ENCODE peak calls at places on chromosomes 16 and 17, in six cellular contexts. One of them, this sample, is unnamed.

GRCh38 chr17:50258647-50259483 is 15.4 kb upstream of the TMEM92 start:
- DNase-seq in H1: no peak
- DNase-seq in HepG2: no peak
- DNase-seq in GM12878: no peak
- DNase-seq in K562: no peak
- DNase-seq in SK-N-SH: peak; percentile 85
- DNase-seq in this sample: no peak

GRCh38 chr17:28796062-28796461 is 46.5 kb downstream of the FAM222B start:
- DNase-seq in HepG2: no peak
- DNase-seq in SK-N-SH: no peak
- DNase-seq in K562: no peak
- DNase-seq in H1: no peak
- DNase-seq in GM12878: no peak
- DNase-seq in this sample: no peak

GRCh38 chr17:52790359-52790955 is 631.9 kb upstream of the CA10 start:
- DNase-seq in HepG2: no peak
- DNase-seq in GM12878: no peak
- DNase-seq in SK-N-SH: no peak
- DNase-seq in H1: no peak
- DNase-seq in K562: no peak
- DNase-seq in this sample: no peak

GRCh38 chr17:58316260-58316960 is 12.2 kb downstream of the TSPOAP1 start:
- DNase-seq in GM12878: no peak
- DNase-seq in HepG2: no peak
- DNase-seq in SK-N-SH: peak; percentile 14
- DNase-seq in K562: no peak
- DNase-seq in H1: peak; percentile 37
- DNase-seq in this sample: no peak

GRCh38 chr16:51630051-51630450 is 479.0 kb upstream of the SALL1 start:
- DNase-seq in K562: no peak
- DNase-seq in SK-N-SH: no peak
- DNase-seq in H1: peak; percentile 52
- DNase-seq in HepG2: no peak
- DNase-seq in GM12878: no peak
- DNase-seq in this sample: no peak

GRCh38 chr17:9957244-9957643 is 52.2 kb upstream of the RCVRN start:
- DNase-seq in HepG2: no peak
- DNase-seq in SK-N-SH: no peak
- DNase-seq in GM12878: no peak
- DNase-seq in H1: no peak
- DNase-seq in K562: no peak
- DNase-seq in this sample: no peak

GRCh38 chr17:6353161-6353560 is 81.8 kb downstream of the AIPL1 start:
- DNase-seq in GM12878: no peak
- DNase-seq in H1: peak; percentile 31
- DNase-seq in HepG2: no peak
- DNase-seq in K562: no peak
- DNase-seq in SK-N-SH: no peak
- DNase-seq in this sample: no peak

GRCh38 chr16:30697264-30698138 is 1.5 kb upstream of the SRCAP start:
- DNase-seq in K562: peak; percentile 27
- DNase-seq in SK-N-SH: peak; percentile 91
- DNase-seq in HepG2: no peak
- DNase-seq in GM12878: no peak
- DNase-seq in H1: no peak
- DNase-seq in this sample: no peak

GRCh38 chr17:62675701-62676100 is 48.2 kb downstream of the MRC2 start:
- DNase-seq in SK-N-SH: peak; percentile 36
- DNase-seq in H1: no peak
- DNase-seq in GM12878: no peak
- DNase-seq in K562: no peak
- DNase-seq in HepG2: no peak
- DNase-seq in this sample: no peak

GRCh38 chr16:85940214-85940613 is 41.3 kb downstream of the IRF8 start:
- DNase-seq in H1: no peak
- DNase-seq in GM12878: no peak
- DNase-seq in K562: no peak
- DNase-seq in HepG2: peak; percentile 64
- DNase-seq in SK-N-SH: no peak
- DNase-seq in this sample: peak; percentile 58

GRCh38 chr16:27401768-27402568 is at the start of gene IL21R:
- DNase-seq in H1: no peak
- DNase-seq in GM12878: peak; percentile 85
- DNase-seq in K562: peak; percentile 13
- DNase-seq in SK-N-SH: peak; percentile 38
- DNase-seq in HepG2: no peak
- DNase-seq in this sample: no peak

DNA sequence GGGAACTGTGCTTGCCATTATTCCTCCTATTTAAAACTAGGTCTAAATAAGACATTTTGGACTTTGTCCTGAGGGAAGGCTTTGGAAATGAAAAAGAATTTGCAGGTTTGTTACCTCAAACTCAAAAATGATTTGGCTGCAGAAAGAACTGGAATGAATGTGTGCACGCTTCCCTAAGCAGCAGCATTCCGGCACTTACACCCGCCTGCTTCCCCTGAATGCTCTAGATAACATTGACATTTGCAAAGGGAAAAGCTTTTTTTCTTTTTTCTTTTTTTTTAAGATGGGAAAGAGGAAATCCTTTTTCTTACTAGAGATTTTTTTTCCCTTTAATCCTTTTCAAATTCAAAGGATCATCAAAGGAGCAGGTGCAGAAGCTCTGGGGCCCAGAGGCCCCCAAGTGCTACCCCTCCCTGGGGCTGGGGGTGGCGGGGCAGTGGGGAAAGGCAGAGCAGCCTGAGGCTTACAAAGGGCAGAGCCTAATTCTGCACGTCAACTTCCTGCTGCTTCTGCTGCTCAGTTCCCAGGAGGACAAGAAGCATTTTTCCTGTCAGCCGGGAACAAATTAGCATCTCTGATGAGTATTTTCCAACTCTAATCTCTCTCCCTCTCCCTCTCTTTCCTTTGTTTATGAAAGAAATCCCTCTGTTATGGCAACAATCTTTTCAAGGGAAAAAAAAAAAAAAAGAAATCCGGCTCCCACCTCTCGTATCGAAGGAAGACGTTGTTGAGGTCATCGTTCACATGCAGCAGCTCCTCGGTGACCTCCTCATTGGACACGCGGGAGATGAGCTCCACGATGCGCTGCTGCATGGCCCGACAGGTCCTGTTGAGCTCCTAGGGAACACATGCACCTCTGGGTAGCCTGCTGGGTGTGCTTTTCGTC is 32.1 kb upstream of the SREBF1 start:
- DNase-seq in HepG2: no peak
- DNase-seq in H1: no peak
- DNase-seq in K562: no peak
- DNase-seq in SK-N-SH: no peak
- DNase-seq in GM12878: no peak
- DNase-seq in this sample: no peak
- TF ChIP-seq EP300 in HepG2: no peak
- TF ChIP-seq EP300 in H1: no peak
- TF ChIP-seq EP300 in K562: no peak
- TF ChIP-seq EP300 in SK-N-SH: no peak
- TF ChIP-seq EP300 in GM12878: no peak
- TF ChIP-seq EP300 in this sample: no peak

GRCh38 chr17:45200701-45201100 is 21.0 kb upstream of the FMNL1 start:
- DNase-seq in H1: no peak
- DNase-seq in SK-N-SH: no peak
- DNase-seq in K562: peak; percentile 47
- DNase-seq in HepG2: peak; percentile 77
- DNase-seq in GM12878: no peak
- DNase-seq in this sample: no peak

GRCh38 chr17:45195424-45195823 is 26.3 kb upstream of the FMNL1 start:
- DNase-seq in HepG2: no peak
- DNase-seq in SK-N-SH: no peak
- DNase-seq in K562: no peak
- DNase-seq in H1: no peak
- DNase-seq in GM12878: no peak
- DNase-seq in this sample: no peak

GRCh38 chr17:45201457-45201856 is 20.2 kb upstream of the FMNL1 start:
- DNase-seq in HepG2: no peak
- DNase-seq in SK-N-SH: no peak
- DNase-seq in GM12878: no peak
- DNase-seq in H1: no peak
- DNase-seq in K562: no peak
- DNase-seq in this sample: no peak

GRCh38 chr17:45197108-45197507 is 24.6 kb upstream of the FMNL1 start:
- DNase-seq in SK-N-SH: no peak
- DNase-seq in GM12878: no peak
- DNase-seq in HepG2: no peak
- DNase-seq in K562: no peak
- DNase-seq in H1: no peak
- DNase-seq in this sample: no peak

DNA sequence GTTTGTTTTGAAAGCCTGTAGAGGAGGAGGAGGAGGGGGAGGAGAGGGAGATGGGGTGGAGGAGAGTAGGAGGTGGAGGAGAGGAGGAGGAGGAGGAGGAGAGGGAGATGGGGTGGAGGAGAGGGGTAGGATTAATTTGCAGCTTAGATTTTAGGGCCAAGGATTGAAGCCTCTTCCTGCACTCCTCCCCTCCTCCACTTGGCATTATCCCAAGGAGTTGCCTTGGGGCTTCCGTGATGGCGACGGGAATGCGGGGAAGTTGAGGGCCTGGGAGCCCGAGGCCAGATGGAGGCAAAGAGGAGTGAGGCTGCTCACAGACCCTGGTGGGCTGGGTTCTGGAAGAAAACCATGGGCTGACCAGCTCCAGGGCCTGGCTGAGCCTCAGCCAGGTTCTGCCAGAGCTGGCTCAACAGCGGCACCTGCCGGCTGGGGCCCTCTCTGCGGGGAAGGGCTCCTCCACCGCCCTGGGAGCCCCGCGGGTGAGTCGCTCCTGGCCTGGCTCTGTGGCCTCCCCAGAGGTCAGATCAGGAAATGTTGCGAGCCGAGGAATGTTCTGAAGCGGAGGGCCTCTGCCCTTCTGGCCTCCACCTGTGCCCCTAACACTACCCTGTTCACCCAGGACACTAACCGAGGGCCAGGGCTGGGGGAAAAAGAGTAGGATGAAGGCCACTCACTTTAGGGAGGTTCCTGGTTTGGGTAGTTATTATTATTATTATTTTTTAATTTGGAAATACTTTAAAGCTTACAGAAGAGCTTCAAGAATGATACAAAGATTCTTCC is 23.9 kb upstream of the FMNL1 start:
- DNase-seq in H1: peak; percentile 100
- DNase-seq in HepG2: peak; percentile 92
- DNase-seq in SK-N-SH: peak; percentile 93
- DNase-seq in K562: peak; percentile 95
- DNase-seq in GM12878: peak; percentile 54
- DNase-seq in this sample: peak; percentile 95
- H3K4me2 ChIP-seq in H1: peak overlapping the region; percentile 60
- H3K4me2 ChIP-seq in HepG2: peak overlapping the region; percentile 93
- H3K4me2 ChIP-seq in SK-N-SH: peak overlapping the region; percentile 34
- H3K4me2 ChIP-seq in K562: peak overlapping the region; percentile 34
- H3K4me2 ChIP-seq in GM12878: peak overlapping the region; percentile 14
- H3K4me2 ChIP-seq in this sample: peak overlapping the region; percentile 71

GRCh38 chr17:16214190-16215001 is 938 bp downstream of the NCOR1 start:
- DNase-seq in HepG2: no peak
- DNase-seq in GM12878: no peak
- DNase-seq in H1: no peak
- DNase-seq in K562: no peak
- DNase-seq in SK-N-SH: no peak
- DNase-seq in this sample: no peak

GRCh38 chr17:16215002-16215272 is 397 bp downstream of the NCOR1 start:
- DNase-seq in H1: no peak
- DNase-seq in K562: peak; percentile 43
- DNase-seq in HepG2: peak; percentile 31
- DNase-seq in SK-N-SH: peak; percentile 80
- DNase-seq in GM12878: no peak
- DNase-seq in this sample: peak; percentile 50

GRCh38 chr17:16217002-16217635 is at the start of gene PIGL:
- DNase-seq in K562: peak; percentile 93
- DNase-seq in H1: peak; percentile 92
- DNase-seq in GM12878: peak; percentile 92
- DNase-seq in SK-N-SH: peak; percentile 87
- DNase-seq in HepG2: peak; percentile 93
- DNase-seq in this sample: peak; percentile 89

GRCh38 chr17:16215965-16216316 is 607 bp upstream of the NCOR1 start:
- DNase-seq in GM12878: no peak
- DNase-seq in H1: no peak
- DNase-seq in K562: peak; percentile 69
- DNase-seq in SK-N-SH: no peak
- DNase-seq in HepG2: peak; percentile 57
- DNase-seq in this sample: no peak

DNA sequence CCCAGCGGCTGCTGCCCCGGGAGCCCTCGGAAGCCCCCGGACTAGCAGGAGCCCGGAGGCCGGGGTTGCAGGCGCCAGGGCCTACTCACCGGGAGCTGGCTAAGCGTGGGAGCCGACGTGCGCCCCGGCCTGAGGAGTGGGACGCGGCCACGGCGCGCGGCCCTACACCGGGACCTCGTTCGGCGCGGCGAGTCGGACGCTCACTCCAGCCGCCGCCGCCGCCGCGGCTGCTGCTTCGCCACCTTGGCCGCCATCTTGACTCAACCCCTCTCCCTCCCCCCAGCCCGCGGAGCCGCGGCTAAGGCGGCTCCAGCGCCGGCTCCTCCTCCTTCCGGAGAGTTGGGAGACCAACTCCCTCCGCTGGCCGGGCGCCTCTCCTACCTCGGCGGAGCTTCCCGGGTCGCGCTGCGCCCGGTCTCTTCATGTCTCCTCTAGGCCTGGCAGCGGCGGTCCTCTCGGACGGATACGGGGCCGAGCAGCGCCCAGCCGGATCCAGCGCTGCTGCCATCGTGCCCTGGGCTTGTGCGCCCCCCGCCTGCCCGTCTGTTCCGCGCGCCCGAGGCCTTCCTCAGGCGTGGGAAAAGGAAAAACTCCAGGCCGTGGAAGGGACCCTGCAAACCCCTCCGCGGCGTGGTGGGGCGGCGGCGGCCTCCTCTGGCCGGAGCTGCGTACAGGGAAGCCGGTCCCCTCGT is at the start of gene NCOR1:
- DNase-seq in SK-N-SH: peak; percentile 94
- DNase-seq in HepG2: peak; percentile 85
- DNase-seq in K562: peak; percentile 92
- DNase-seq in GM12878: no peak
- DNase-seq in H1: peak; percentile 91
- DNase-seq in this sample: peak; percentile 97
- TF ChIP-seq EP300 in SK-N-SH: no peak
- TF ChIP-seq EP300 in HepG2: peak; percentile 10
- TF ChIP-seq EP300 in K562: no peak
- TF ChIP-seq EP300 in GM12878: no peak
- TF ChIP-seq EP300 in H1: no peak
- TF ChIP-seq EP300 in this sample: no peak

GRCh38 chr17:17555151-17555550 is 36.4 kb downstream of the PEMT start:
- DNase-seq in K562: no peak
- DNase-seq in HepG2: no peak
- DNase-seq in H1: no peak
- DNase-seq in GM12878: no peak
- DNase-seq in SK-N-SH: no peak
- DNase-seq in this sample: no peak

GRCh38 chr17:17553217-17554195 is 38.0 kb downstream of the PEMT start:
- DNase-seq in GM12878: no peak
- DNase-seq in H1: no peak
- DNase-seq in HepG2: no peak
- DNase-seq in K562: no peak
- DNase-seq in SK-N-SH: no peak
- DNase-seq in this sample: no peak

GRCh38 chr17:17555906-17556305 is 35.6 kb downstream of the PEMT start:
- DNase-seq in H1: no peak
- DNase-seq in GM12878: no peak
- DNase-seq in HepG2: no peak
- DNase-seq in SK-N-SH: no peak
- DNase-seq in K562: no peak
- DNase-seq in this sample: no peak

GRCh38 chr17:17552351-17553216 is 38.9 kb downstream of the PEMT start:
- DNase-seq in GM12878: no peak
- DNase-seq in H1: no peak
- DNase-seq in K562: no peak
- DNase-seq in HepG2: no peak
- DNase-seq in SK-N-SH: no peak
- DNase-seq in this sample: no peak

GRCh38 chr17:17554266-17554665 is 37.2 kb downstream of the PEMT start:
- DNase-seq in GM12878: no peak
- DNase-seq in SK-N-SH: no peak
- DNase-seq in K562: no peak
- DNase-seq in HepG2: no peak
- DNase-seq in H1: no peak
- DNase-seq in this sample: no peak
- H3K4me2 ChIP-seq in GM12878: no peak overlapping the region
- H3K4me2 ChIP-seq in SK-N-SH: no peak overlapping the region
- H3K4me2 ChIP-seq in K562: no peak overlapping the region
- H3K4me2 ChIP-seq in HepG2: no peak overlapping the region
- H3K4me2 ChIP-seq in H1: no peak overlapping the region
- H3K4me2 ChIP-seq in this sample: no peak overlapping the region